ENCODE peak calls at places on chromosome 20, in nine cellular contexts. N is NCI-H524; F is endothelial cell; H is G401; X is SHP77; T is stimulated activated CD4-positive, alpha-beta T cell treated with anti-CD3 and anti-CD28 coated beads, Interleukin-1b, Interleukin-23, amount 100 ng/mL, for 1 hour; J is NB4; E is heart left ventricle; U is NCI-H748 treated with DMSO at 0.1 percent for 48 hours. Q is an unnamed sample.

GRCh38 chr20:17097603-17098002 is 129.2 kb upstream of the PCSK2 start:
- DNase-seq in F (no peak), N (no peak), T (no peak), U (no peak), H (no peak), X (no peak), J (no peak), E (no peak), Q (no peak)

GRCh38 chr20:37359331-37359730 is 13.4 kb downstream of the SRC start:
- DNase-seq in X (no peak), E (no peak), N (no peak), F (no peak), T (no peak), U (no peak), H (no peak), J (no peak), Q (no peak)

GRCh38 chr20:62708591-62709536 is at the start of gene NTSR1:
- DNase-seq in N (peak), U (no peak), F (peak), E (no peak), T (no peak), H (no peak), X (no peak), J (peak), Q (no peak)

GRCh38 chr20:52269926-52270325 is 78.3 kb upstream of the ZFP64 start:
- DNase-seq in T (no peak), F (no peak), H (no peak), N (peak), U (no peak), E (no peak), J (no peak), X (no peak), Q (no peak)

GRCh38 chr20:57475388-57476072 is 49.4 kb downstream of the CTCFL start:
- DNase-seq in X (no peak), H (no peak), E (no peak), T (no peak), U (no peak), N (no peak), F (no peak), J (no peak), Q (no peak)

GRCh38 chr20:25364879-25365699 is 25.5 kb downstream of the ABHD12 start:
- DNase-seq in X (no peak), T (no peak), U (no peak), F (no peak), J (no peak), H (no peak), E (no peak), N (no peak), Q (no peak)

GRCh38 chr20:50197463-50197862 is 6.8 kb downstream of the CEBPB start:
- DNase-seq in X (no peak), F (no peak), T (no peak), J (no peak), U (no peak), E (no peak), H (no peak), N (no peak), Q (no peak)

GRCh38 chr20:22339091-22339881 is 245.1 kb downstream of the FOXA2 start:
- DNase-seq in J (peak), X (peak), H (peak), N (peak), F (peak), U (peak), T (no peak), E (no peak), Q (no peak)

GRCh38 chr20:12113468-12114371 is 196.0 kb downstream of the BTBD3 start:
- DNase-seq in T (no peak), H (peak), F (no peak), E (peak), U (no peak), N (no peak), X (no peak), J (no peak), Q (no peak)

GRCh38 chr20:64041040-64041780 is 5.2 kb downstream of the C20orf204 start:
- DNase-seq in N (peak), X (no peak), J (peak), U (no peak), E (no peak), F (no peak), T (no peak), H (peak), Q (no peak)

GRCh38 chr20:61817575-61817974 is 248.1 kb downstream of the TAF4 start:
- DNase-seq in N (no peak), X (no peak), H (no peak), E (no peak), J (no peak), F (no peak), T (no peak), U (no peak), Q (peak)

GRCh38 chr20:61762208-61762710 is 303.4 kb downstream of the TAF4 start:
- DNase-seq in F (no peak), U (no peak), E (no peak), T (no peak), X (no peak), N (no peak), J (no peak), H (no peak), Q (no peak)

GRCh38 chr20:37901667-37902503 is 1.0 kb upstream of the VSTM2L start:
- DNase-seq in J (peak), X (peak), E (peak), F (peak), N (peak), T (no peak), U (peak), H (peak), Q (no peak)

GRCh38 chr20:10522328-10522727 is 87.2 kb downstream of the SLX4IP start:
- DNase-seq in N (no peak), F (no peak), X (no peak), H (no peak), U (no peak), J (no peak), E (no peak), T (no peak), Q (no peak)

GRCh38 chr20:64131406-64131805 is 24.0 kb upstream of the NPBWR2 start:
- DNase-seq in N (peak), T (no peak), J (peak), F (no peak), E (peak), H (peak), U (peak), X (peak), Q (no peak)

GRCh38 chr20:13313201-13313600 is 92.1 kb downstream of the ISM1 start:
- DNase-seq in F (no peak), X (no peak), J (no peak), E (no peak), H (no peak), T (no peak), N (no peak), U (no peak), Q (no peak)

GRCh38 chr20:822651-823325 is 10.7 kb upstream of the FAM110A start:
- DNase-seq in F (no peak), H (no peak), J (no peak), X (no peak), E (no peak), T (no peak), N (no peak), U (no peak), Q (no peak)

GRCh38 chr20:22763257-22763906 is 179.0 kb upstream of the FOXA2 start:
- DNase-seq in E (peak), J (no peak), H (no peak), F (no peak), X (no peak), T (no peak), U (no peak), N (no peak), Q (no peak)

GRCh38 chr20:60446273-60447111 is 488.3 kb downstream of the CDH26 start:
- DNase-seq in X (no peak), T (no peak), N (no peak), J (peak), E (no peak), U (no peak), H (no peak), F (no peak), Q (no peak)

GRCh38 chr20:11112837-11113236 is 439.0 kb upstream of the JAG1 start:
- DNase-seq in H (no peak), X (peak), J (no peak), F (no peak), N (no peak), E (no peak), U (peak), T (no peak), Q (no peak)

GRCh38 chr20:31707994-31708744 is 14.5 kb downstream of the BCL2L1 start:
- DNase-seq in X (peak), E (peak), H (no peak), J (no peak), F (no peak), N (peak), U (peak), T (no peak), Q (peak)

GRCh38 chr20:53582574-53583351 is 10.9 kb downstream of the ZNF217 start:
- DNase-seq in N (no peak), F (no peak), T (no peak), X (no peak), H (no peak), U (no peak), J (peak), E (peak), Q (no peak)

GRCh38 chr20:36827541-36828279 is 48.2 kb upstream of the TLDC2 start:
- DNase-seq in N (no peak), E (peak), H (peak), U (no peak), J (no peak), T (no peak), X (no peak), F (no peak), Q (peak)

GRCh38 chr20:43913291-43914025 is 1.2 kb upstream of the TOX2 start:
- DNase-seq in U (no peak), H (no peak), J (no peak), X (no peak), F (no peak), T (no peak), N (no peak), E (no peak), Q (no peak)

GRCh38 chr20:58558483-58559367 is 43.5 kb upstream of the APCDD1L start:
- DNase-seq in F (no peak), J (no peak), N (no peak), H (no peak), X (no peak), U (no peak), E (no peak), T (no peak), Q (no peak)

GRCh38 chr20:25532015-25532751 is 53.1 kb downstream of the NINL start:
- DNase-seq in F (peak), N (peak), X (no peak), J (no peak), H (peak), T (no peak), E (no peak), U (no peak), Q (no peak)

GRCh38 chr20:2237059-2237458 is 58.7 kb upstream of the TGM3 start:
- DNase-seq in X (no peak), E (peak), U (no peak), N (no peak), H (peak), F (no peak), J (peak), T (no peak), Q (peak)

GRCh38 chr20:33166533-33167113 is 1.3 kb upstream of the BPIFA2 start:
- DNase-seq in J (no peak), U (no peak), N (no peak), E (no peak), H (no peak), X (no peak), T (no peak), F (no peak), Q (no peak)

GRCh38 chr20:9068232-9068781 is 580 bp upstream of the PLCB4 start:
- DNase-seq in H (peak), E (peak), T (no peak), F (peak), N (peak), X (peak), U (peak), J (no peak), Q (peak)

GRCh38 chr20:24646331-24646730 is 176.9 kb downstream of the SYNDIG1 start:
- DNase-seq in N (no peak), E (no peak), J (no peak), X (no peak), T (no peak), H (no peak), F (no peak), U (no peak), Q (no peak)

GRCh38 chr20:4613718-4614620 is 107.7 kb upstream of the PRND start:
- DNase-seq in J (peak), T (peak), H (peak), F (peak), U (peak), E (peak), X (peak), N (peak), Q (no peak)

GRCh38 chr20:33261465-33261864 is 21.5 kb upstream of the BPIFB1 start:
- DNase-seq in U (no peak), X (no peak), H (no peak), N (peak), E (no peak), F (no peak), J (no peak), T (no peak), Q (no peak)

GRCh38 chr20:14093652-14094051 is 98.3 kb downstream of the MACROD2 start:
- DNase-seq in E (no peak), U (peak), F (no peak), T (no peak), H (no peak), X (peak), J (no peak), N (no peak), Q (no peak)

Q was measured in psoas muscle.